ENCODE peak calls at places on chromosomes 6 and 20, in nine cellular contexts. B is uterus, C is AG09319, G is colonic mucosa, R is tibial nerve, X is fibroblast of lung, S is OCI-LY7, F is A549, Q is tibial artery. J is an unnamed sample.
A peak's percentile ranks its signal among the peaks of the same experiment; 100 is the strongest.

GRCh38 chr6:19465760-19466159 is 371.4 kb upstream of the ID4 start:
- DNase-seq in R (no peak), B (no peak), G (no peak), X (peak; percentile 75), S (no peak), F (peak; percentile 58), C (peak; percentile 73), Q (no peak), J (no peak)

GRCh38 chr6:116133453-116133852 is 7.5 kb upstream of the COL10A1 start:
- DNase-seq in F (no peak), C (no peak), R (no peak), G (no peak), X (no peak), S (no peak), B (no peak), Q (no peak), J (no peak)

GRCh38 chr6:28635547-28636158 is 110.0 kb downstream of the GPX5 start:
- DNase-seq in B (no peak), S (no peak), R (no peak), Q (no peak), G (no peak), F (no peak), C (no peak), X (no peak), J (peak; percentile 47)

GRCh38 chr20:34364013-34364382 is 925 bp downstream of the ITCH start:
- DNase-seq in B (peak; percentile 21), R (peak; percentile 18), G (no peak), C (no peak), F (peak; percentile 48), Q (no peak), X (peak; percentile 56), S (peak; percentile 18), J (no peak)

GRCh38 chr6:12717356-12717755 is 789 bp downstream of the PHACTR1 start:
- DNase-seq in R (no peak), B (no peak), C (no peak), Q (no peak), F (no peak), X (peak; percentile 52), G (no peak), S (no peak), J (no peak)

GRCh38 chr20:25487306-25487705 is 79.8 kb downstream of the GINS1 start:
- DNase-seq in Q (no peak), C (no peak), R (no peak), G (no peak), S (no peak), X (no peak), B (no peak), F (no peak), J (no peak)

GRCh38 chr6:159760602-159761057 is 1.2 kb upstream of the ACAT2 start:
- DNase-seq in B (no peak), C (no peak), F (peak; percentile 16), S (no peak), G (no peak), X (peak; percentile 87), Q (no peak), R (no peak), J (no peak)

GRCh38 chr20:21102252-21102609 is 3.9 kb downstream of the LINC00237 start:
- DNase-seq in X (no peak), R (no peak), C (no peak), B (no peak), F (no peak), S (no peak), G (peak; percentile 51), Q (no peak), J (no peak)

GRCh38 chr20:52105573-52106422 is 85.8 kb downstream of the ZFP64 start:
- DNase-seq in B (no peak), Q (no peak), X (peak; percentile 57), G (no peak), R (no peak), S (peak; percentile 14), F (peak; percentile 68), C (no peak), J (no peak)

GRCh38 chr6:157054531-157054979 is 268.8 kb downstream of the TMEM242 start:
- DNase-seq in C (no peak), G (no peak), Q (no peak), X (no peak), R (no peak), F (no peak), B (no peak), S (peak; percentile 61), J (no peak)

GRCh38 chr20:56710577-56711465 is 81.7 kb downstream of the TFAP2C start:
- DNase-seq in C (no peak), B (no peak), Q (no peak), X (peak; percentile 76), F (peak; percentile 77), R (no peak), G (no peak), S (no peak), J (no peak)

GRCh38 chr6:54084234-54084633 is 27.0 kb upstream of the MLIP start:
- DNase-seq in Q (no peak), S (no peak), X (no peak), R (no peak), C (no peak), B (no peak), F (no peak), G (no peak), J (no peak)

GRCh38 chr20:1901704-1902103 is 6.5 kb downstream of the SIRPA start:
- DNase-seq in S (no peak), C (no peak), F (no peak), X (no peak), Q (no peak), B (no peak), G (no peak), R (no peak), J (no peak)

GRCh38 chr6:109056661-109057060 is 38.0 kb downstream of the SESN1 start:
- DNase-seq in X (no peak), R (no peak), C (no peak), S (no peak), Q (no peak), F (no peak), B (no peak), G (no peak), J (no peak)

GRCh38 chr6:17200395-17200794 is 80.8 kb upstream of the RBM24 start:
- DNase-seq in R (no peak), Q (no peak), C (no peak), F (no peak), B (no peak), S (no peak), X (no peak), G (no peak), J (no peak)
- TF ChIP-seq CTCF in R (no peak), Q (no peak), C (no peak), F (no peak), B (no peak), S (no peak), X (no peak), G (no peak), J (no peak)

GRCh38 chr6:9254251-9254650 is 818.9 kb upstream of the SLC35B3 start:
- DNase-seq in S (no peak), Q (no peak), F (no peak), C (no peak), R (no peak), G (no peak), B (no peak), X (no peak), J (no peak)

GRCh38 chr6:9252784-9253183 is 817.4 kb upstream of the SLC35B3 start:
- DNase-seq in Q (no peak), C (no peak), X (no peak), B (no peak), R (no peak), G (no peak), S (no peak), F (no peak), J (no peak)

GRCh38 chr6:9248125-9248524 is 812.8 kb upstream of the SLC35B3 start:
- DNase-seq in S (no peak), X (no peak), B (no peak), F (no peak), R (no peak), Q (no peak), G (no peak), C (no peak), J (no peak)

GRCh38 chr6:9250852-9251251 is 815.5 kb upstream of the SLC35B3 start:
- DNase-seq in X (peak; percentile 62), Q (no peak), G (peak; percentile 24), C (no peak), R (no peak), F (peak; percentile 64), S (peak; percentile 3), B (no peak), J (no peak)
- TF ChIP-seq CTCF in X (peak; percentile 34), Q (no peak), G (peak; percentile 21), C (peak; percentile 59), R (no peak), F (peak; percentile 67), S (peak; percentile 68), B (no peak), J (peak; percentile 23)

GRCh38 chr6:50147371-50147770 is 97.6 kb upstream of the DEFB112 start:
- DNase-seq in C (no peak), F (no peak), G (no peak), X (no peak), Q (no peak), R (no peak), S (no peak), B (no peak), J (no peak)

GRCh38 chr6:50141100-50141499 is 91.4 kb upstream of the DEFB112 start:
- DNase-seq in X (no peak), S (no peak), F (no peak), G (no peak), C (no peak), B (no peak), R (no peak), Q (no peak), J (no peak)

GRCh38 chr6:50143011-50143719 is 93.4 kb upstream of the DEFB112 start:
- DNase-seq in B (no peak), R (no peak), C (no peak), G (no peak), Q (no peak), X (no peak), F (no peak), S (no peak), J (no peak)

DNA sequence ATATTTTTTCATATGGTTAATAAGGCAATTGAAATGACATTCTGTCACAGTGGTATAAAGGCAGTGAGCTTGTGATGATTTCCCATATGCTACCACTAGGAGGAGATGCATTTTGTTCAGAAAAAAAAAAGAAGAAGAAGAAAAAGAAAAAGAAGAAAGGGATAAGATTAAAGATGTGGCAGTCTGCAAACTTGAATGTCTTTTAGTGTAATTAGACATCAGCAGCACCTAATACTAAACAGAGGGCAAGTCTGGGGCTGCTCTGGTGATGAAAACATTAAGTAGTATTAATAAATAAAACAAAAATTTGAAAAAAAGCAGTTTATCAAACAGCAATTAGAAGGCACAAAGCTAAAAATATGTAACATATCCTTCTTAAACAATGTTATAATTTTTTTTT is 95.4 kb upstream of the DEFB112 start:
- DNase-seq in G (no peak), Q (no peak), B (no peak), S (peak; percentile 3), R (no peak), F (no peak), C (no peak), X (no peak), J (no peak)
- TF ChIP-seq CTCF in G (no peak), Q (no peak), B (no peak), S (peak; percentile 75), R (no peak), F (peak; percentile 22), C (no peak), X (peak; percentile 40), J (peak; percentile 50)

DNA sequence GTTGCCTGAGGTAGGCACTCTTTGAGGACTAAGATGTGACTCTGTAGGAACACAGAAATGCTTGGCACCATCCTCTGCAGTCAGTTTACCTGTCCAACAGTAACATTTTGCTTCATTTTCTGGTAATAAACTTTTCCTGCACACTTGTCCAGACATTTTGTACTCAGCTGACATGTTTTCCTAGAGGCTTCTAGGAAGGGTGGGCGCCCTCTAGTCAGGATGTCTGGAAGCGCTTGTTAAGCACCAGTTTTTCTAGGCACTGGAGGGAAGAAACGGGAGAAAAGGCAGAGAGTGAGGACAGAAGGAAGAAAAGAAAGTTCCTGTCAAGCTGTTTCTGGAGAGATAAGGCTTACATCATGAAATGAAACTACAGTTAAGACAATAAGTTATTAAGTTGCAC is 42.5 kb upstream of the TNFRSF21 start:
- DNase-seq in F (peak; percentile 10), X (no peak), C (no peak), S (no peak), Q (no peak), G (no peak), R (no peak), B (no peak), J (peak; percentile 24)
- TF ChIP-seq CTCF in F (no peak), X (peak; percentile 26), C (peak; percentile 13), S (peak; percentile 69), Q (no peak), G (no peak), R (no peak), B (no peak), J (peak; percentile 58)